ENCODE peak calls at places on chromosomes 4 and X, in eight cellular contexts. G is hypothalamus; A is EH; U is nephron progenitor cell; B is HEK293T; D is stimulated activated CD4-positive, alpha-beta T cell treated with anti-CD3 and anti-CD28 coated beads, Interleukin-15, amount 100 ng/mL, for 1 hour; V is ovary; I is non-pigmented ciliary epithelial cell. C is an unnamed sample.

GRCh38 chrX:30887721-30888120 is 1.3 kb downstream of the TAB3 start:
- DNase-seq in G (no peak), D (no peak), I (no peak), U (no peak), A (no peak), V (no peak), B (no peak), C (no peak)

GRCh38 chr4:16788893-16789292 is 109.6 kb downstream of the LDB2 start:
- DNase-seq in D (no peak), U (no peak), B (no peak), A (no peak), I (no peak), V (no peak), G (no peak), C (no peak)

GRCh38 chr4:110032603-110033002 is 119.9 kb downstream of the EGF start:
- DNase-seq in U (no peak), G (no peak), A (no peak), B (no peak), I (no peak), D (no peak), V (no peak), C (no peak)

GRCh38 chr4:94408549-94409374 is 43.0 kb upstream of the PDLIM5 start:
- DNase-seq in I (peak), D (no peak), V (no peak), B (no peak), A (peak), U (no peak), G (no peak), C (no peak)

GRCh38 chr4:153362184-153362583 is 17.7 kb downstream of the MND1 start:
- DNase-seq in U (no peak), G (no peak), I (no peak), A (no peak), V (no peak), D (no peak), B (no peak), C (no peak)

GRCh38 chr4:1608821-1609500 is 75.2 kb downstream of the FAM53A start:
- DNase-seq in A (no peak), D (no peak), G (no peak), V (no peak), U (no peak), I (no peak), B (no peak), C (no peak)

GRCh38 chr4:85607624-85608023 is 132.7 kb downstream of the ARHGAP24 start:
- DNase-seq in D (no peak), B (no peak), I (no peak), G (no peak), U (no peak), V (no peak), A (no peak), C (peak)

GRCh38 chrX:76915836-76916235 is 488.3 kb downstream of the MAGEE1 start:
- DNase-seq in D (no peak), U (no peak), V (no peak), A (no peak), G (no peak), B (no peak), I (no peak), C (no peak)

GRCh38 chrX:2325076-2325784 is 175.5 kb downstream of the DHRSX start:
- DNase-seq in U (peak), A (peak), G (no peak), V (peak), B (peak), D (no peak), I (peak), C (no peak)

GRCh38 chrX:41971346-41971745 is 48.0 kb upstream of the CASK start:
- DNase-seq in G (no peak), I (no peak), B (no peak), D (no peak), A (no peak), V (no peak), U (no peak), C (no peak)

GRCh38 chrX:150868625-150869024 is 29.8 kb downstream of the CD99L2 start:
- DNase-seq in I (no peak), B (no peak), G (no peak), U (no peak), V (no peak), A (no peak), D (no peak), C (no peak)

GRCh38 chr4:136867465-136867864 is 664.8 kb downstream of the PCDH18 start:
- DNase-seq in V (no peak), U (no peak), I (no peak), G (no peak), A (no peak), D (no peak), B (no peak), C (no peak)

GRCh38 chrX:17725176-17725575 is 12.1 kb upstream of the SCML1 start:
- DNase-seq in B (no peak), A (no peak), U (no peak), V (no peak), G (no peak), D (no peak), I (no peak), C (no peak)

GRCh38 chr4:177127658-177128057 is 182.0 kb upstream of the NEIL3 start:
- DNase-seq in A (peak), U (no peak), D (no peak), G (no peak), V (no peak), B (no peak), I (no peak), C (no peak)

GRCh38 chr4:166128452-166128851 is 255.4 kb downstream of the TLL1 start:
- DNase-seq in I (peak), U (no peak), D (no peak), A (peak), V (no peak), B (no peak), G (no peak), C (no peak)

GRCh38 chrX:55488559-55489314 is 911 bp downstream of the USP51 start:
- DNase-seq in A (peak), V (peak), G (peak), D (peak), I (no peak), B (peak), U (peak), C (peak)

GRCh38 chr4:15794432-15794831 is 16.3 kb downstream of the CD38 start:
- DNase-seq in I (no peak), U (no peak), G (no peak), B (no peak), V (no peak), A (no peak), D (no peak), C (no peak)

GRCh38 chr4:182126096-182126495 is 117.1 kb upstream of the TENM3 start:
- DNase-seq in A (peak), U (no peak), V (no peak), I (no peak), D (no peak), B (no peak), G (no peak), C (no peak)

GRCh38 chrX:31279359-31279758 is 207.5 kb upstream of the FTHL17 start:
- DNase-seq in U (no peak), G (no peak), B (peak), D (no peak), V (no peak), I (no peak), A (peak), C (no peak)